ENCODE peak calls at places on chromosomes 2 and 18, in four cellular contexts. O is effector CD4-positive, alpha-beta T cell; D is upper lobe of right lung; S is HTR-8/SVneo. Z is an unnamed sample.
A peak's percentile ranks its signal among the peaks of the same experiment; 100 is the strongest.

GRCh38 chr18:71727909-71728308 is 816.2 kb downstream of the CBLN2 start:
- DNase-seq in O (no peak), D (no peak), S (no peak), Z (no peak)

GRCh38 chr2:147174824-147175254 is 670.0 kb upstream of the ACVR2A start:
- DNase-seq in O (no peak), D (no peak), S (no peak), Z (peak; percentile 25)

GRCh38 chr2:236354056-236354940 is 90.1 kb upstream of the ASB18 start:
- DNase-seq in O (no peak), D (no peak), S (no peak), Z (no peak)

GRCh38 chr18:31603335-31603734 is 11.7 kb downstream of the TTR start:
- DNase-seq in O (no peak), D (no peak), S (no peak), Z (no peak)

GRCh38 chr2:238061310-238062202 is 755 bp downstream of the SCLY start:
- DNase-seq in O (peak; percentile 19), D (no peak), S (peak; percentile 51), Z (no peak)

GRCh38 chr2:217370391-217370790 is 510.5 kb upstream of the TNP1 start:
- DNase-seq in O (no peak), D (no peak), S (no peak), Z (no peak)

GRCh38 chr2:241103176-241103595 is 1.1 kb upstream of the MTERF4 start:
- DNase-seq in O (no peak), D (no peak), S (no peak), Z (no peak)

GRCh38 chr2:191910518-191910917 is 63.6 kb upstream of the CAVIN2 start:
- DNase-seq in O (no peak), D (no peak), S (peak; percentile 45), Z (no peak)

GRCh38 chr2:181312515-181312927 is 144.7 kb upstream of the ITGA4 start:
- DNase-seq in O (no peak), D (no peak), S (no peak), Z (no peak)

GRCh38 chr2:6924101-6924917 is 7.1 kb downstream of the RNF144A start:
- DNase-seq in O (no peak), D (no peak), S (no peak), Z (no peak)

GRCh38 chr2:106068415-106068814 is 125.7 kb downstream of the UXS1 start:
- DNase-seq in O (no peak), D (no peak), S (no peak), Z (no peak)

GRCh38 chr2:208252766-208253492 is 1.9 kb downstream of the IDH1 start:
- DNase-seq in O (no peak), D (no peak), S (no peak), Z (no peak)

GRCh38 chr2:151878655-151879563 is 50.7 kb upstream of the ARL5A start:
- DNase-seq in O (no peak), D (no peak), S (no peak), Z (no peak)

GRCh38 chr2:6652271-6652670 is 213.4 kb downstream of the CMPK2 start:
- DNase-seq in O (no peak), D (no peak), S (no peak), Z (no peak)

GRCh38 chr2:200252661-200253067 is 53.8 kb upstream of the SPATS2L start:
- DNase-seq in O (no peak), D (no peak), S (no peak), Z (no peak)

Z was measured in LNCaP clone FGC.